ENCODE peak calls at places on chromosomes 11 and 22, in four cellular contexts. B is lung, I is keratinocyte, H is ascending aorta. L is an unnamed sample.
A peak's percentile ranks its signal among the peaks of the same experiment; 100 is the strongest.

GRCh38 chr11:73869234-73869949 is 7.3 kb downstream of the COA4 start:
- DNase-seq in B (no peak), I (no peak), H (no peak), L (no peak)

GRCh38 chr11:111944139-111944538 is 7.0 kb downstream of the DIXDC1 start:
- DNase-seq in B (no peak), I (no peak), H (no peak), L (no peak)

GRCh38 chr11:117563556-117563955 is 233.5 kb downstream of the DSCAML1 start:
- DNase-seq in B (no peak), I (no peak), H (no peak), L (no peak)

GRCh38 chr11:8963569-8964323 is 496 bp downstream of the TMEM9B start:
- DNase-seq in B (peak; percentile 87), I (no peak), H (peak; percentile 89), L (peak; percentile 38)

GRCh38 chr11:34344410-34345011 is 13.3 kb downstream of the ABTB2 start:
- DNase-seq in B (no peak), I (no peak), H (no peak), L (no peak)

GRCh38 chr11:93623179-93623578 is 38.3 kb upstream of the CEP295 start:
- DNase-seq in B (no peak), I (no peak), H (no peak), L (no peak)

GRCh38 chr22:44444341-44445306 is 53.4 kb downstream of the RTL6 start:
- DNase-seq in B (no peak), I (no peak), H (peak; percentile 58), L (no peak)

GRCh38 chr22:24727218-24727851 is 47.2 kb downstream of the PIWIL3 start:
- DNase-seq in B (no peak), I (no peak), H (no peak), L (no peak)

GRCh38 chr11:135069884-135070283 is 657.8 kb upstream of the B3GAT1 start:
- DNase-seq in B (no peak), I (no peak), H (no peak), L (no peak)

GRCh38 chr22:24324137-24324536 is 53.5 kb downstream of the SPECC1L start:
- DNase-seq in B (no peak), I (no peak), H (no peak), L (no peak)

GRCh38 chr11:12617632-12618031 is 56.6 kb upstream of the TEAD1 start:
- DNase-seq in B (no peak), I (no peak), H (no peak), L (no peak)

GRCh38 chr22:31871475-31871874 is 72.9 kb upstream of the YWHAH start:
- DNase-seq in B (no peak), I (no peak), H (no peak), L (no peak)

GRCh38 chr11:27965559-27965958 is 142.4 kb downstream of the KIF18A start:
- DNase-seq in B (no peak), I (no peak), H (no peak), L (no peak)

GRCh38 chr11:108786281-108786990 is 121.6 kb downstream of the DDX10 start:
- DNase-seq in B (no peak), I (no peak), H (no peak), L (no peak)

GRCh38 chr11:118605116-118605867 is 2.1 kb upstream of the PHLDB1 start:
- DNase-seq in B (peak; percentile 64), I (no peak), H (peak; percentile 91), L (no peak)

GRCh38 chr11:132605794-132606570 is 926.3 kb downstream of the OPCML start:
- DNase-seq in B (no peak), I (no peak), H (no peak), L (no peak)

GRCh38 chr22:25637032-25637431 is 72.6 kb downstream of the GRK3 start:
- DNase-seq in B (no peak), I (no peak), H (no peak), L (no peak)

GRCh38 chr11:79182794-79183193 is 258.0 kb downstream of the TENM4 start:
- DNase-seq in B (no peak), I (no peak), H (no peak), L (no peak)

GRCh38 chr11:1548221-1549070 is 23.6 kb downstream of the DUSP8 start:
- DNase-seq in B (peak; percentile 77), I (no peak), H (peak; percentile 94), L (peak; percentile 40)

GRCh38 chr11:39432929-39433328 is 2026.5 kb downstream of the LRRC4C start:
- DNase-seq in B (no peak), I (no peak), H (no peak), L (no peak)

GRCh38 chr11:64294665-64295289 is 3.7 kb downstream of the KCNK4 start:
- DNase-seq in B (no peak), I (no peak), H (no peak), L (no peak)

GRCh38 chr22:42324991-42325710 is 54.7 kb upstream of the TCF20 start:
- DNase-seq in B (no peak), I (no peak), H (no peak), L (no peak)

GRCh38 chr11:64568041-64568571 is 22.9 kb upstream of the SLC22A12 start:
- DNase-seq in B (no peak), I (no peak), H (no peak), L (no peak)

GRCh38 chr11:126339073-126339865 is 16.2 kb upstream of the ST3GAL4 start:
- DNase-seq in B (no peak), I (no peak), H (no peak), L (no peak)

GRCh38 chr11:57427692-57428082 is 766 bp upstream of the SLC43A3 start:
- DNase-seq in B (no peak), I (no peak), H (peak; percentile 84), L (no peak)

GRCh38 chr11:33891714-33892327 is at the start of gene LMO2:
- DNase-seq in B (no peak), I (no peak), H (no peak), L (no peak)

GRCh38 chr11:73852049-73852448 is 24.6 kb downstream of the COA4 start:
- DNase-seq in B (no peak), I (no peak), H (no peak), L (no peak)

GRCh38 chr11:33329705-33330329 is 72.6 kb downstream of the HIPK3 start:
- DNase-seq in B (no peak), I (peak; percentile 15), H (no peak), L (no peak)

GRCh38 chr11:104134760-104135159 is 29.2 kb downstream of the PDGFD start:
- DNase-seq in B (no peak), I (no peak), H (no peak), L (no peak)

GRCh38 chr11:94193288-94193687 is 64.6 kb downstream of the PANX1 start:
- DNase-seq in B (no peak), I (peak; percentile 23), H (no peak), L (no peak)

GRCh38 chr11:9219572-9219971 is 45.6 kb downstream of the DENND5A start:
- DNase-seq in B (no peak), I (no peak), H (no peak), L (no peak)

GRCh38 chr11:61155312-61155711 is 5.9 kb downstream of the VPS37C start:
- DNase-seq in B (no peak), I (no peak), H (no peak), L (no peak)
- H3K27ac ChIP-seq in B (no peak overlapping the region), I (no peak overlapping the region), H (no peak overlapping the region), L (no peak overlapping the region)

GRCh38 chr22:36512333-36512732 is 5.5 kb upstream of the FOXRED2 start:
- DNase-seq in B (no peak), I (no peak), H (no peak), L (no peak)
- H3K36me3 ChIP-seq in B (peaks cover 52% of the 10 kb centered on the region), I (peaks cover 47% of the 10 kb centered on the region), H (peaks cover 71% of the 10 kb centered on the region), L (peaks cover 64% of the 10 kb centered on the region)

DNA sequence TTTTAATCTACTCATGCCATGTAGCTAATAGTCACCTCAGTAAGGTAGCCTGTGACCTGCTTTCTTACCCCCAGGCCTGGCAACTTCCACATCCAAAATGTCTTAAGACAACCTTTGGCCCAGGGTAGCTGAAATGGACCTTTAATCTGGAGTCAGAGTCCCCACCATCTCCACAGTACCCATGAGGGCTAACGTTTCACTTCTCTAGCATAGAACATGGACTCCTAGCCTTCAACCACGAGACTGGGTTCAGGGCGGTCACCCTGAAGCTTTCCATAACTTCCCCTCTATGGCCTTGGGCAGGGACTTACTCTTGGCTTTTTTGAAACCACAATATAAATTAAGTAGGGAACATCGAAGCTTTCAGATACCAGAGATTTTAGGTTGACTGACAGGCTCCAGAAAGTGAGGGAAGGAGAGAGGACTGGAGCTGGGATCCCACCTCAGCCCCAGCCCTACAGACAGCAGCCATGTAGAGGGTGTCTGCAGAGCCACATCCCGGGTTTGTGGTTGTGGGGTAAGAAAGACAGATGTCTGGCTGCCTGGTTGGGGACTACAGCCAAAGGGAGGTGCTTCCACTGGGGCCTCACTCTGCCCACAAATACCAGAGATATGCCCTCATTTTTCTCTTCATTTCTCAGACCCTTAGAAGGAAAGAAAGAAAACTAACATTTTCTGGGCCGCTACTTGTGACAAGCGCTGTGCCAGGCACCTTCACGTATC is 2.6 kb downstream of the TBC1D10A start:
- DNase-seq in B (no peak), I (no peak), H (no peak), L (no peak)
- H3K27ac ChIP-seq in B (no peak overlapping the region), I (peak overlapping the region; percentile 74), H (peak overlapping the region; percentile 95), L (peak overlapping the region; percentile 86)

GRCh38 chr11:121054266-121054665 is 30.4 kb downstream of the TBCEL start:
- DNase-seq in B (no peak), I (no peak), H (no peak), L (no peak)

GRCh38 chr11:121059605-121060004 is 35.7 kb downstream of the TBCEL start:
- DNase-seq in B (no peak), I (no peak), H (no peak), L (no peak)

GRCh38 chr11:121057922-121058321 is 34.0 kb downstream of the TBCEL start:
- DNase-seq in B (no peak), I (no peak), H (no peak), L (no peak)

GRCh38 chr11:121055076-121055475 is 31.2 kb downstream of the TBCEL start:
- DNase-seq in B (no peak), I (no peak), H (no peak), L (no peak)

GRCh38 chr11:121058941-121059340 is 35.0 kb downstream of the TBCEL start:
- DNase-seq in B (no peak), I (no peak), H (no peak), L (no peak)
- H3K36me3 ChIP-seq in B (no peaks in the 10 kb centered on the region), I (peaks cover 8% of the 10 kb centered on the region), H (peaks cover 7% of the 10 kb centered on the region), L (peaks cover 3% of the 10 kb centered on the region)